ENCODE peak calls at places on chromosomes 11 and 22, in nine cellular contexts. Y is heart right ventricle, P is osteoblast, E is epithelial cell of proximal tubule, W is brain microvascular endothelial cell, L is cardiac fibroblast, J is AG10803, F is dorsolateral prefrontal cortex, A is astrocyte of the cerebellum. H is an unnamed sample.

GRCh38 chr11:1832181-1832988 is 2.4 kb upstream of the SYT8 start:
- DNase-seq in L (no peak), W (no peak), F (peak), P (peak), J (peak), A (no peak), E (no peak), Y (no peak), H (no peak)

GRCh38 chr11:2804701-2805387 is 80.7 kb downstream of the CDKN1C start:
- DNase-seq in W (no peak), Y (no peak), L (no peak), P (peak), A (no peak), E (no peak), F (peak), J (no peak), H (no peak)

GRCh38 chr11:9901931-9902330 is 238.1 kb downstream of the SWAP70 start:
- DNase-seq in L (peak), W (no peak), Y (no peak), A (no peak), P (no peak), E (no peak), F (no peak), J (peak), H (peak)

GRCh38 chr11:130122141-130122575 is 37.4 kb upstream of the ST14 start:
- DNase-seq in E (no peak), F (no peak), P (no peak), W (peak), A (no peak), Y (no peak), J (no peak), L (peak), H (no peak)

GRCh38 chr11:11980841-11981308 is 27.6 kb downstream of the DKK3 start:
- DNase-seq in A (no peak), W (no peak), Y (no peak), P (peak), E (no peak), F (no peak), L (no peak), J (no peak), H (peak)

GRCh38 chr11:76903325-76903724 is 42.6 kb downstream of the ACER3 start:
- DNase-seq in A (no peak), J (no peak), L (no peak), P (no peak), F (no peak), E (no peak), W (no peak), Y (no peak), H (no peak)

GRCh38 chr11:34169664-34170063 is 64.2 kb downstream of the NAT10 start:
- DNase-seq in L (no peak), E (no peak), W (no peak), J (no peak), P (peak), A (no peak), Y (no peak), F (no peak), H (no peak)

GRCh38 chr11:128279861-128280260 is 307.5 kb downstream of the ETS1 start:
- DNase-seq in L (peak), P (peak), Y (no peak), W (no peak), A (no peak), F (no peak), E (no peak), J (peak), H (peak)

GRCh38 chr22:24486501-24486921 is 8.6 kb upstream of the UPB1 start:
- DNase-seq in P (peak), A (peak), Y (no peak), L (peak), J (peak), E (no peak), F (no peak), W (peak), H (peak)

GRCh38 chr11:85827768-85828639 is 17.1 kb upstream of the SYTL2 start:
- DNase-seq in A (peak), P (peak), Y (no peak), E (peak), L (peak), W (peak), F (no peak), J (peak), H (peak)

GRCh38 chr11:15341587-15341986 is 226.9 kb downstream of the INSC start:
- DNase-seq in L (no peak), W (no peak), J (no peak), E (no peak), Y (no peak), P (no peak), A (no peak), F (no peak), H (no peak)

GRCh38 chr11:81658722-81659121 is 1074.9 kb downstream of the FAM181B start:
- DNase-seq in J (peak), Y (no peak), A (no peak), L (peak), F (no peak), P (peak), W (peak), E (no peak), H (peak)

GRCh38 chr11:130178992-130179391 is 19.4 kb downstream of the ST14 start:
- DNase-seq in E (no peak), J (no peak), L (no peak), Y (no peak), P (no peak), A (no peak), W (no peak), F (no peak), H (no peak)

GRCh38 chr11:70736461-70736860 is 338.1 kb downstream of the CTTN start:
- DNase-seq in E (no peak), Y (no peak), L (no peak), J (no peak), W (no peak), F (no peak), A (no peak), P (peak), H (no peak)

GRCh38 chr22:32313532-32313931 is 44.1 kb upstream of the RFPL3 start:
- DNase-seq in F (no peak), J (no peak), W (no peak), P (no peak), A (no peak), L (no peak), Y (no peak), E (no peak), H (no peak)

GRCh38 chr22:40524392-40525249 is 111.9 kb downstream of the MRTFA start:
- DNase-seq in F (no peak), P (peak), W (no peak), J (peak), Y (no peak), A (no peak), L (peak), E (no peak), H (peak)

GRCh38 chr11:21048626-21049025 is 379.2 kb downstream of the NELL1 start:
- DNase-seq in E (no peak), P (no peak), J (no peak), A (no peak), W (no peak), L (no peak), Y (no peak), F (no peak), H (no peak)

GRCh38 chr11:3939211-3939610 is 83.7 kb downstream of the STIM1 start:
- DNase-seq in A (peak), L (peak), J (peak), P (peak), Y (no peak), F (no peak), E (no peak), W (peak), H (peak)

GRCh38 chr11:8239536-8240228 is 24.0 kb downstream of the LMO1 start:
- DNase-seq in W (no peak), E (no peak), F (no peak), J (no peak), Y (no peak), P (peak), L (no peak), A (no peak), H (no peak)

GRCh38 chr11:24585192-24585591 is 88.3 kb downstream of the LUZP2 start:
- DNase-seq in F (no peak), A (no peak), J (no peak), Y (no peak), W (no peak), E (peak), L (peak), P (no peak), H (no peak)

GRCh38 chr11:75743711-75744563 is 24.6 kb upstream of the DGAT2 start:
- DNase-seq in J (no peak), F (no peak), Y (no peak), W (no peak), A (no peak), L (no peak), E (no peak), P (no peak), H (no peak)

GRCh38 chr11:122344281-122344680 is 228.3 kb upstream of the BLID start:
- DNase-seq in F (no peak), W (peak), A (peak), J (peak), Y (no peak), P (peak), E (no peak), L (peak), H (peak)

GRCh38 chr11:10233581-10233980 is 60.4 kb downstream of the SBF2 start:
- DNase-seq in A (peak), E (peak), Y (no peak), L (peak), J (peak), F (no peak), W (peak), P (no peak), H (peak)

GRCh38 chr11:83219095-83219494 is 25.6 kb downstream of the ANKRD42 start:
- DNase-seq in Y (no peak), L (no peak), E (no peak), J (no peak), W (no peak), A (no peak), P (no peak), F (no peak), H (peak)

GRCh38 chr22:24435861-24436351 is 8.5 kb downstream of the ADORA2A start:
- DNase-seq in A (no peak), J (peak), F (no peak), L (peak), W (peak), E (no peak), P (peak), Y (no peak), H (peak)

GRCh38 chr11:121890377-121890776 is 225.6 kb downstream of the BLID start:
- DNase-seq in E (no peak), Y (no peak), W (peak), P (peak), F (no peak), A (peak), L (peak), J (peak), H (peak)

GRCh38 chr11:57479925-57480324 is 19.6 kb downstream of the RTN4RL2 start:
- DNase-seq in A (no peak), P (peak), E (no peak), F (no peak), W (no peak), J (no peak), Y (no peak), L (no peak), H (no peak)

GRCh38 chr11:68838572-68838964 is 3.1 kb downstream of the CPT1A start:
- DNase-seq in E (no peak), J (peak), Y (no peak), A (no peak), P (no peak), L (peak), W (no peak), F (no peak), H (peak)

GRCh38 chr11:115920087-115920461 is 415.9 kb upstream of the CADM1 start:
- DNase-seq in P (no peak), E (no peak), A (no peak), L (no peak), W (no peak), F (no peak), Y (no peak), J (no peak), H (no peak)

GRCh38 chr11:67615455-67616430 is 9.0 kb downstream of the NDUFV1 start:
- DNase-seq in F (no peak), J (no peak), Y (no peak), A (no peak), L (peak), W (no peak), E (no peak), P (peak), H (peak)

GRCh38 chr22:44181033-44181911 is 547 bp downstream of the PARVG start:
- DNase-seq in L (no peak), E (no peak), F (no peak), A (no peak), W (no peak), P (no peak), J (no peak), Y (no peak), H (no peak)

GRCh38 chr11:19342036-19342435 is 101.3 kb upstream of the E2F8 start:
- DNase-seq in F (no peak), J (no peak), A (no peak), P (no peak), Y (no peak), W (no peak), E (no peak), L (no peak), H (no peak)

GRCh38 chr11:43735931-43736330 is 55.4 kb downstream of the HSD17B12 start:
- DNase-seq in L (peak), A (peak), J (peak), Y (no peak), P (peak), F (no peak), W (no peak), E (no peak), H (peak)

GRCh38 chr11:14544611-14545010 is 24.4 kb upstream of the PSMA1 start:
- DNase-seq in F (no peak), L (peak), E (no peak), W (no peak), J (peak), P (peak), A (no peak), Y (no peak), H (peak)

GRCh38 chr22:17085277-17086091 is 684 bp downstream of the IL17RA start:
- DNase-seq in F (no peak), A (no peak), J (no peak), W (no peak), P (peak), E (no peak), Y (no peak), L (no peak), H (no peak)

GRCh38 chr22:17084554-17085276 is at the start of gene IL17RA:
- DNase-seq in E (no peak), P (peak), A (peak), Y (peak), L (peak), W (peak), F (peak), J (peak), H (peak)

GRCh38 chr22:17087176-17088131 is 2.7 kb downstream of the IL17RA start:
- DNase-seq in E (no peak), P (no peak), W (peak), A (peak), F (no peak), J (peak), Y (no peak), L (peak), H (peak)

GRCh38 chr22:17086301-17086700 is 1.5 kb downstream of the IL17RA start:
- DNase-seq in E (no peak), W (no peak), L (peak), F (no peak), J (no peak), P (no peak), A (no peak), Y (no peak), H (no peak)

DNA sequence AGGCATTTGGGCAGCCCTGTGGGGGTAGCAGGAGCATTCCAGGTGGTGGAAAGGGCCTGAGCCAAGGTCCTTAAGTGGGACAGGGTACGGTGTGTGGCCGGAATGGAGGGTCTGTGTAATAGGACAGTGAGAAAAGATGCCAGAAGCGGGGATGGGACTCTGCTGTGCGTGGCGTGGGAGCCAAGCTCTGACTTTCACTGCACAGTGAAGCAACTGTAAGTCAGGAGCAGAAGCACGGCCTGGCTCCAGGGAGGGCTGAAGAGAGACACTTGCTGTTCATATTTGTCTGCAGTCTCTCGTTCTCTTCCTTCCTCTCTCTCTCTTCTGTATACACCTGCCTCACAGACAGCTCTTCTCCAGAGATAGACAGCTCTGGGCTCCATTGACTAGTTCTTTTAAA is 1.9 kb downstream of the IL17RA start:
- DNase-seq in F (no peak), A (no peak), L (no peak), P (no peak), Y (no peak), J (no peak), W (no peak), E (no peak), H (no peak)
- H3K4me3 ChIP-seq in F (peak), A (peak), L (no peak), P (no peak), Y (peak), J (peak), W (no peak), E (no peak), H (no peak)

GRCh38 chr11:62141111-62142042 is 17.6 kb downstream of the INCENP start:
- DNase-seq in P (peak), L (no peak), W (no peak), A (no peak), E (no peak), J (no peak), F (no peak), Y (no peak), H (no peak)
- H3K4me3 ChIP-seq in P (no peak), L (no peak), W (no peak), A (no peak), E (no peak), J (no peak), F (no peak), Y (no peak), H (no peak)

GRCh38 chr22:50672041-50672440 is 582 bp upstream of the SHANK3 start:
- DNase-seq in E (no peak), F (no peak), W (no peak), A (no peak), Y (no peak), P (peak), L (no peak), J (no peak), H (no peak)

GRCh38 chr22:50672471-50673230 is at the start of gene SHANK3:
- DNase-seq in W (no peak), Y (peak), L (no peak), E (no peak), A (no peak), P (peak), J (no peak), F (no peak), H (no peak)

GRCh38 chr22:50674127-50674493 is 1.5 kb downstream of the SHANK3 start:
- DNase-seq in A (no peak), P (peak), Y (no peak), E (no peak), W (no peak), J (no peak), F (no peak), L (no peak), H (no peak)

GRCh38 chr22:50674606-50675552 is 2.3 kb downstream of the SHANK3 start:
- DNase-seq in P (peak), Y (no peak), J (peak), E (no peak), L (no peak), W (no peak), F (no peak), A (no peak), H (no peak)

DNA sequence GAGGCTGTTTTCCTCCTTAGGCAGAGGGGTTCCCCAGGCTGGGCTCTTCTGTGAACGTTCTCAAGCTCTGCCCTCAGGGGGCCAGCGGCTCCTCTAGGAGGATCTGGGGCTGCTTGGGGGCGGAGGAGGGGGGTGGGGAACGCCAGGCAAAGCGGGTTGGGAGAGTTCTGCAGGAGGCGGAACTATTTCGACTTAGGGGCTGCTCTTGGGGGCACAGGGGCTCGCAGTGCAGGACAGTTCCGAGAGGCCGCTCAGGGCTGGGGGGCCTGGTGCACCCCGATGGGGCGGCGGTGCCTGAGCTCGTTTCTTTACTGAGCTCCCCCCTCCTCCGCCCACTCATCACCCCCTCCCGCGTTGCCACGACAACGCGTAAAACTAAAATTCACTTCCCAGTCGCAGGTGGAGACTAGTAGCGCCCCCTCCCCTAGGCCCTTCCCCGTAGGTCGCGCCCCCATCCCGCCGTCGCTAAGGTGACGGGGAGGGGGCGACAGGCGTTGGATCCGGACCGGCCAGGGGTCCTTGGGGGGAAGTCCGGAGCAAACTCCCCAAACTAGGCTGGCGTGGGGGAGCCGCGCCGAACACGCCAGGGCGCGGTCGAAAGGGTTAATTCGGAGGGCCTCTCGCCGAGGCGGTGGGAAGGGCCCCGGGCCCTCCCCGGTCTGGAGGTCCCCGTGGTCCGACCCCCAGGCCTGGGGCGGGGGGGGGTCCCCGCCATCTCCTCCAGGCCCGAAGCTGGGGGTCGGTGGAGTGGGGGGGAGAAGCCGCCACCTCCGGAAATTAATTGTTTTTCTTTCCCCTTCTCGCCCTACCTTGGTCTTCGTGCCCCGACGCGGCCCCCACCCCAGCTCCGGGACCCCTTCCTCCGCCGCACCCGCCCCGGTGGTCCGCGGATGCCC is 856 bp downstream of the SHANK3 start:
- DNase-seq in E (no peak), P (peak), A (no peak), Y (no peak), F (no peak), W (no peak), J (no peak), L (no peak), H (no peak)
- H3K4me3 ChIP-seq in E (no peak), P (no peak), A (peak), Y (peak), F (peak), W (no peak), J (peak), L (peak), H (no peak)

GRCh38 chr22:49967333-49968241 is 7.0 kb downstream of the PIM3 start:
- DNase-seq in P (peak), L (no peak), W (no peak), F (peak), E (no peak), J (peak), Y (peak), A (no peak), H (no peak)

GRCh38 chr22:49970528-49971231 is 10.1 kb downstream of the PIM3 start:
- DNase-seq in A (no peak), E (peak), F (peak), W (peak), P (peak), Y (peak), L (peak), J (peak), H (peak)

GRCh38 chr22:49968313-49968830 is 7.8 kb downstream of the PIM3 start:
- DNase-seq in W (no peak), E (no peak), A (no peak), P (no peak), Y (no peak), J (no peak), L (no peak), F (peak), H (no peak)

GRCh38 chr22:49969751-49970527 is 9.4 kb downstream of the PIM3 start:
- DNase-seq in Y (peak), W (no peak), E (no peak), P (peak), L (no peak), F (no peak), A (no peak), J (no peak), H (no peak)

DNA sequence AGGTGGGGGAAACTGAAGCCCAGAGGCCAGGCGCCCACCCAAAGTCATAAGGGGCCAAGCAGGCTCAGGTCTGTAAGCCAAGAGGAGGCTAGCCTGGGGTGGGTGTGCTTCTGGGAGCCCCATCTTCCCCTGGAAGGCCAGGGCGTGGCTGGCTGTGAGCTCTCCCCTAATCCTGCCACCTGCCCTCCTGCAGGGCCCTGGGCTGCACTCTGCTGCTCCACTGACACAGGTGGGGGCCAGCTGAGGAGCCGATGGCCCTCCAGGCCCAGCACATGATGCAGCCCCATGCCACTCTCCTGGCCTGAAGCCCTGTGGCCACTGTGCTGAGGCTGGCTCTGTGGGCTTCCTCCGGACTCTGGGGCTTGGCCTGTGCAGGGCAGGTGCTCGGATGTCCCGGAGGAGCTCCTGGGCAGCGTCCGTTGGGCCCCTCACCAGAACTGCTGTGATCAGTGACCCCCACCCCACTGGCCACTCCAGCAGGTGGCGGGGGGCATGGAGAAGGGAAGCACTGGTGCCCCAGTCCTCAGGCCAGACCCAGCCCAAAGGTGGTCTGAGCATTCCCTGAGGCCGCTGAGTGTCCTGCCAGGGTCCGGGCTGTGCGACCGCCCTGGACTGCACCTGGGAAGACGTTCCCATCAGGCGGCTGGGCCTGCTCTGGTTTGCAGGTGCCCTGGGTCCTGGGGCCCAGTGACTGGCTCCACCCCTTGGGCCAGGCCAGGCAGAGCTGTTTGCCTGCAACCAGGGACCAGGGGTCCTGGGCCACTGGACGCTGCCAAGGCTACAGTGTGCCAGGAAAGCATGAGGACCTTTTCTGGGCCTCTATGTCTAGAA is 8.5 kb downstream of the PIM3 start:
- DNase-seq in L (no peak), A (no peak), J (no peak), P (peak), Y (peak), E (no peak), F (peak), W (no peak), H (no peak)
- H3K4me3 ChIP-seq in L (no peak), A (no peak), J (no peak), P (no peak), Y (no peak), E (no peak), F (no peak), W (no peak), H (no peak)

H was measured in fibroblast of mammary gland.